ENCODE peak calls at places on chromosome 14, in nine cellular contexts. U, G, E, C, I, A, L, S and F are unnamed samples.

GRCh38 chr14:37668646-37669045 is 73.2 kb downstream of the TTC6 start:
- DNase-seq in U (no peak), I (no peak), C (no peak), G (no peak), L (no peak), A (peak), S (no peak), E (no peak), F (no peak)

GRCh38 chr14:65850429-65851145 is 438.1 kb downstream of the FUT8 start:
- DNase-seq in S (no peak), G (no peak), C (no peak), A (no peak), I (no peak), E (peak), L (no peak), U (peak), F (no peak)

GRCh38 chr14:70170976-70171375 is 17.8 kb downstream of the SLC8A3 start:
- DNase-seq in I (no peak), L (no peak), A (no peak), U (no peak), G (no peak), S (no peak), E (no peak), C (no peak), F (no peak)

GRCh38 chr14:51394391-51394790 is 154.3 kb downstream of the TMX1 start:
- DNase-seq in L (peak), S (no peak), U (no peak), I (no peak), G (no peak), C (no peak), A (no peak), E (no peak), F (no peak)

GRCh38 chr14:37247777-37248461 is 50.2 kb downstream of the MIPOL1 start:
- DNase-seq in A (no peak), C (no peak), S (no peak), G (no peak), E (no peak), L (no peak), I (no peak), U (no peak), F (no peak)

GRCh38 chr14:89000007-89000942 is 175.8 kb downstream of the TTC8 start:
- DNase-seq in G (no peak), S (peak), I (peak), C (no peak), L (peak), U (peak), E (no peak), A (peak), F (no peak)

GRCh38 chr14:101929096-101929495 is 35.3 kb upstream of the DYNC1H1 start:
- DNase-seq in E (no peak), I (no peak), L (no peak), G (no peak), A (no peak), C (no peak), U (no peak), S (no peak), F (no peak)

GRCh38 chr14:68633131-68633991 is 159.5 kb downstream of the ZFP36L1 start:
- DNase-seq in E (no peak), L (peak), S (no peak), U (no peak), A (no peak), G (peak), I (no peak), C (no peak), F (no peak)

GRCh38 chr14:85060116-85060515 is 469.8 kb upstream of the FLRT2 start:
- DNase-seq in C (no peak), L (no peak), A (no peak), E (no peak), U (no peak), I (no peak), G (no peak), S (no peak), F (no peak)

GRCh38 chr14:59251811-59252771 is 63.6 kb downstream of the DAAM1 start:
- DNase-seq in I (no peak), L (peak), G (no peak), S (no peak), E (no peak), C (no peak), A (peak), U (no peak), F (no peak)

GRCh38 chr14:37588956-37589737 is 5.9 kb downstream of the FOXA1 start:
- DNase-seq in S (no peak), C (no peak), I (no peak), L (no peak), A (no peak), G (no peak), U (no peak), E (no peak), F (no peak)

GRCh38 chr14:100524933-100525243 is 62.3 kb downstream of the BEGAIN start:
- DNase-seq in C (no peak), G (peak), E (no peak), L (no peak), U (no peak), A (no peak), S (no peak), I (peak), F (no peak)

GRCh38 chr14:38138581-38139138 is 69.0 kb upstream of the SSTR1 start:
- DNase-seq in S (no peak), C (no peak), U (no peak), A (peak), E (no peak), G (no peak), I (no peak), L (peak), F (no peak)

GRCh38 chr14:73725116-73726024 is 11.2 kb upstream of the PNMA1 start:
- DNase-seq in U (no peak), A (peak), E (no peak), G (no peak), S (no peak), L (peak), C (no peak), I (no peak), F (no peak)

GRCh38 chr14:75068294-75069020 is 984 bp upstream of the ZC2HC1C start:
- DNase-seq in S (no peak), I (no peak), A (peak), C (no peak), G (no peak), E (no peak), L (no peak), U (no peak), F (no peak)

GRCh38 chr14:34237098-34237497 is 224.9 kb downstream of the SPTSSA start:
- DNase-seq in A (peak), S (no peak), C (no peak), G (no peak), E (no peak), I (no peak), U (no peak), L (no peak), F (no peak)

GRCh38 chr14:58697927-58698641 is 60.3 kb downstream of the DACT1 start:
- DNase-seq in G (no peak), I (no peak), C (no peak), U (peak), S (no peak), E (no peak), A (no peak), L (peak), F (no peak)

GRCh38 chr14:65927871-65928270 is 515.3 kb downstream of the FUT8 start:
- DNase-seq in E (peak), U (no peak), C (peak), I (no peak), G (no peak), L (no peak), A (no peak), S (no peak), F (no peak)

GRCh38 chr14:104266643-104267575 is 128.5 kb downstream of the KIF26A start:
- DNase-seq in A (no peak), L (no peak), G (no peak), C (no peak), I (no peak), E (no peak), S (no peak), U (no peak), F (no peak)

GRCh38 chr14:67636361-67636919 is 16.7 kb downstream of the ARG2 start:
- DNase-seq in U (no peak), I (no peak), A (no peak), G (no peak), C (no peak), S (no peak), L (peak), E (no peak), F (no peak)

GRCh38 chr14:97407701-97408407 is 610.7 kb downstream of the VRK1 start:
- DNase-seq in C (no peak), G (no peak), A (no peak), E (no peak), I (no peak), L (no peak), U (no peak), S (no peak), F (no peak)

GRCh38 chr14:64147126-64147790 is 146.9 kb downstream of the ESR2 start:
- DNase-seq in G (no peak), U (no peak), E (no peak), L (no peak), I (no peak), A (no peak), C (no peak), S (no peak), F (no peak)

GRCh38 chr14:34437729-34438080 is 24.3 kb downstream of the SPTSSA start:
- DNase-seq in U (no peak), C (no peak), E (no peak), I (no peak), L (no peak), G (no peak), S (no peak), A (no peak), F (no peak)

GRCh38 chr14:86333506-86333905 is 803.6 kb downstream of the FLRT2 start:
- DNase-seq in I (no peak), S (no peak), E (no peak), U (no peak), L (no peak), G (no peak), A (no peak), C (no peak), F (no peak)

GRCh38 chr14:95840094-95840493 is 36.5 kb upstream of the TUNAR start:
- DNase-seq in L (no peak), E (no peak), S (no peak), U (no peak), A (no peak), G (no peak), I (no peak), C (no peak), F (no peak)

GRCh38 chr14:24971255-24971654 is 78.7 kb downstream of the STXBP6 start:
- DNase-seq in U (no peak), C (no peak), S (no peak), E (no peak), L (no peak), A (no peak), I (no peak), G (no peak), F (no peak)

GRCh38 chr14:99840774-99841305 is 47.6 kb downstream of the EML1 start:
- DNase-seq in G (no peak), I (no peak), S (no peak), U (no peak), A (no peak), L (no peak), C (no peak), E (no peak), F (no peak)

GRCh38 chr14:104302794-104303405 is 164.5 kb downstream of the KIF26A start:
- DNase-seq in E (no peak), A (no peak), G (no peak), C (no peak), L (no peak), U (no peak), I (no peak), S (no peak), F (no peak)

GRCh38 chr14:71961972-71962371 is 29.7 kb downstream of the RGS6 start:
- DNase-seq in S (no peak), L (no peak), E (no peak), A (no peak), U (no peak), G (no peak), C (no peak), I (no peak), F (no peak)

GRCh38 chr14:74898083-74898482 is 16.4 kb downstream of the DLST start:
- DNase-seq in E (no peak), L (no peak), S (no peak), U (no peak), I (no peak), A (no peak), G (no peak), C (no peak), F (no peak)

GRCh38 chr14:104294628-104294982 is 156.2 kb downstream of the KIF26A start:
- DNase-seq in U (no peak), G (no peak), S (no peak), L (no peak), I (no peak), E (no peak), C (no peak), A (no peak), F (no peak)

GRCh38 chr14:81205639-81206038 is 15.1 kb downstream of the GTF2A1 start:
- DNase-seq in C (no peak), E (no peak), G (no peak), I (no peak), L (no peak), A (no peak), U (no peak), S (no peak), F (no peak)

GRCh38 chr14:93059260-93059659 is 56.5 kb downstream of the ITPK1 start:
- DNase-seq in C (no peak), E (no peak), G (no peak), S (no peak), I (no peak), L (no peak), A (no peak), U (no peak), F (no peak)